ENCODE peak calls at places on chromosomes 11 and 22, in seven cellular contexts. M is NCI-H2081; O is right lobe of liver; Y is effector CD8-positive, alpha-beta T cell; H is cerebellar cortex; U is effector CD4-positive, alpha-beta T cell; G is stimulated activated naive B cell treated with anti-CD40 and anti-IgM and Interleukin-4, amounts not matched to agents 10 μg/mL and 1 μg/mL and 100 μg/mL, for 72 hours. P is an unnamed sample.

GRCh38 chr11:46352063-46352841 is 5.0 kb downstream of the DGKZ start:
- DNase-seq in M (peak; percentile 29), Y (peak; percentile 75), H (peak; percentile 52), U (peak; percentile 77), G (no peak), O (no peak), P (no peak)

GRCh38 chr11:101866619-101867491 is 48.0 kb upstream of the CEP126 start:
- DNase-seq in M (peak; percentile 33), G (no peak), U (no peak), H (no peak), O (no peak), Y (no peak), P (no peak)

GRCh38 chr11:31262761-31263160 is 106.8 kb downstream of the DCDC1 start:
- DNase-seq in U (no peak), H (no peak), Y (no peak), O (no peak), G (no peak), M (no peak), P (no peak)

GRCh38 chr22:41540365-41540764 is 3.9 kb downstream of the POLR3H start:
- DNase-seq in M (no peak), Y (no peak), H (no peak), G (no peak), U (no peak), O (no peak), P (no peak)

GRCh38 chr11:65927904-65928397 is 8.7 kb downstream of the DRAP1 start:
- DNase-seq in U (peak; percentile 64), G (peak; percentile 39), Y (peak; percentile 54), H (no peak), M (no peak), O (no peak), P (no peak)

GRCh38 chr22:19407649-19408606 is 23.6 kb downstream of the HIRA start:
- DNase-seq in Y (no peak), H (no peak), O (no peak), U (no peak), G (no peak), M (no peak), P (no peak)

GRCh38 chr22:35894464-35894878 is 134.2 kb downstream of the RBFOX2 start:
- DNase-seq in M (no peak), U (no peak), H (peak; percentile 46), G (no peak), Y (no peak), O (no peak), P (no peak)

GRCh38 chr22:37566329-37566837 is 6.1 kb downstream of the CDC42EP1 start:
- DNase-seq in Y (no peak), U (peak; percentile 17), O (no peak), G (peak; percentile 43), H (no peak), M (no peak), P (no peak)

GRCh38 chr11:64088159-64089026 is 52.7 kb downstream of the FLRT1 start:
- DNase-seq in H (peak; percentile 74), O (no peak), G (no peak), Y (no peak), M (peak; percentile 63), U (no peak), P (no peak)

GRCh38 chr11:45264839-45265515 is 21.2 kb downstream of the SYT13 start:
- DNase-seq in M (no peak), U (no peak), G (no peak), O (no peak), Y (no peak), H (no peak), P (peak; percentile 71)

GRCh38 chr11:124276081-124276480 is 19.9 kb downstream of the OR8G5 start:
- DNase-seq in O (no peak), Y (no peak), M (no peak), H (no peak), G (no peak), U (no peak), P (no peak)

GRCh38 chr11:119298726-119299125 is 18.2 kb downstream of the MCAM start:
- DNase-seq in M (no peak), O (no peak), G (no peak), Y (no peak), U (no peak), H (peak; percentile 89), P (no peak)

GRCh38 chr11:7512525-7513209 is 1.1 kb upstream of the PPFIBP2 start:
- DNase-seq in U (no peak), H (no peak), O (peak; percentile 72), M (no peak), Y (peak; percentile 14), G (peak; percentile 81), P (no peak)

GRCh38 chr11:118406599-118407166 is 5.3 kb downstream of the ATP5MG start:
- DNase-seq in U (no peak), O (no peak), Y (no peak), H (no peak), M (peak; percentile 97), G (no peak), P (no peak)

GRCh38 chr11:69301491-69302401 is 7.8 kb downstream of the MYEOV start:
- DNase-seq in M (no peak), G (no peak), Y (no peak), H (no peak), O (no peak), U (no peak), P (peak; percentile 100)

GRCh38 chr11:65058419-65059054 is at the start of gene NAALADL1:
- DNase-seq in M (no peak), G (no peak), U (no peak), Y (no peak), H (no peak), O (no peak), P (no peak)

GRCh38 chr11:101127699-101128570 is 1.7 kb downstream of the PGR start:
- DNase-seq in H (no peak), O (peak; percentile 52), U (no peak), G (no peak), Y (no peak), M (peak; percentile 18), P (peak; percentile 1)

GRCh38 chr11:95516786-95517185 is 272.8 kb downstream of the FAM76B start:
- DNase-seq in O (no peak), U (no peak), M (no peak), Y (no peak), H (no peak), G (no peak), P (no peak)

GRCh38 chr11:119065369-119065768 is 2.2 kb upstream of the VPS11 start:
- DNase-seq in G (no peak), H (peak; percentile 37), O (no peak), Y (peak; percentile 4), U (peak; percentile 26), M (no peak), P (no peak)

GRCh38 chr11:117724621-117725020 is 72.4 kb downstream of the DSCAML1 start:
- DNase-seq in G (no peak), H (no peak), U (no peak), M (no peak), Y (no peak), O (no peak), P (no peak)

GRCh38 chr11:8988329-8989234 is 15.2 kb downstream of the NRIP3 start:
- DNase-seq in H (no peak), M (no peak), Y (no peak), U (no peak), G (no peak), O (no peak), P (no peak)

GRCh38 chr22:35219012-35219411 is 38.3 kb upstream of the HMGXB4 start:
- DNase-seq in G (no peak), M (no peak), U (no peak), O (no peak), Y (no peak), H (no peak), P (no peak)